ENCODE peak calls at places on chromosomes 13 and 19, in seven cellular contexts. One of them, this sample, is unnamed.

GRCh38 chr13:76289558-76289957 is 596.6 kb downstream of the KCTD12 start:
- DNase-seq in uterus: no peak
- DNase-seq in ovary: no peak
- DNase-seq in suprapubic skin: no peak
- DNase-seq in stomach: no peak
- DNase-seq in transverse colon: no peak
- DNase-seq in H1: no peak
- DNase-seq in this sample: no peak

GRCh38 chr13:90594694-90595093 is 752.8 kb upstream of the MIR17HG start:
- DNase-seq in uterus: no peak
- DNase-seq in ovary: no peak
- DNase-seq in suprapubic skin: no peak
- DNase-seq in stomach: no peak
- DNase-seq in transverse colon: no peak
- DNase-seq in H1: no peak
- DNase-seq in this sample: no peak

GRCh38 chr13:61142506-61142905 is 273.1 kb downstream of the PCDH20 start:
- DNase-seq in uterus: no peak
- DNase-seq in ovary: no peak
- DNase-seq in suprapubic skin: no peak
- DNase-seq in stomach: no peak
- DNase-seq in transverse colon: no peak
- DNase-seq in H1: no peak
- DNase-seq in this sample: no peak

GRCh38 chr19:44874317-44874716 is 16.7 kb upstream of the TOMM40 start:
- DNase-seq in uterus: no peak
- DNase-seq in ovary: no peak
- DNase-seq in suprapubic skin: no peak
- DNase-seq in stomach: no peak
- DNase-seq in transverse colon: no peak
- DNase-seq in H1: no peak
- DNase-seq in this sample: no peak

GRCh38 chr13:103130681-103131210 is 64.5 kb upstream of the SLC10A2 start:
- DNase-seq in uterus: no peak
- DNase-seq in ovary: no peak
- DNase-seq in suprapubic skin: no peak
- DNase-seq in stomach: no peak
- DNase-seq in transverse colon: no peak
- DNase-seq in H1: no peak
- DNase-seq in this sample: no peak

GRCh38 chr13:110308377-110309158 is 1.5 kb downstream of the COL4A2 start:
- DNase-seq in uterus: peak
- DNase-seq in ovary: peak
- DNase-seq in suprapubic skin: peak
- DNase-seq in stomach: no peak
- DNase-seq in transverse colon: no peak
- DNase-seq in H1: no peak
- DNase-seq in this sample: no peak

GRCh38 chr13:20718958-20719566 is 15.6 kb downstream of the IL17D start:
- DNase-seq in uterus: no peak
- DNase-seq in ovary: no peak
- DNase-seq in suprapubic skin: peak
- DNase-seq in stomach: no peak
- DNase-seq in transverse colon: no peak
- DNase-seq in H1: no peak
- DNase-seq in this sample: no peak

GRCh38 chr13:40485611-40486517 is 180.6 kb downstream of the FOXO1 start:
- DNase-seq in uterus: no peak
- DNase-seq in ovary: no peak
- DNase-seq in suprapubic skin: no peak
- DNase-seq in stomach: no peak
- DNase-seq in transverse colon: no peak
- DNase-seq in H1: no peak
- DNase-seq in this sample: no peak

GRCh38 chr13:110746443-110746842 is 32.9 kb downstream of the ING1 start:
- DNase-seq in uterus: no peak
- DNase-seq in ovary: no peak
- DNase-seq in suprapubic skin: no peak
- DNase-seq in stomach: no peak
- DNase-seq in transverse colon: no peak
- DNase-seq in H1: no peak
- DNase-seq in this sample: no peak

GRCh38 chr13:98688373-98688772 is 64.1 kb downstream of the SLC15A1 start:
- DNase-seq in uterus: no peak
- DNase-seq in ovary: no peak
- DNase-seq in suprapubic skin: no peak
- DNase-seq in stomach: no peak
- DNase-seq in transverse colon: no peak
- DNase-seq in H1: no peak
- DNase-seq in this sample: no peak

GRCh38 chr13:95684463-95684862 is 7.5 kb downstream of the DNAJC3 start:
- DNase-seq in uterus: no peak
- DNase-seq in ovary: no peak
- DNase-seq in suprapubic skin: no peak
- DNase-seq in stomach: no peak
- DNase-seq in transverse colon: no peak
- DNase-seq in H1: no peak
- DNase-seq in this sample: no peak

GRCh38 chr19:21483589-21484170 is 21.7 kb upstream of the ZNF429 start:
- DNase-seq in uterus: peak
- DNase-seq in ovary: peak
- DNase-seq in suprapubic skin: no peak
- DNase-seq in stomach: peak
- DNase-seq in transverse colon: peak
- DNase-seq in H1: peak
- DNase-seq in this sample: peak

GRCh38 chr13:59700281-59700680 is 463.4 kb downstream of the DIAPH3 start:
- DNase-seq in uterus: no peak
- DNase-seq in ovary: no peak
- DNase-seq in suprapubic skin: no peak
- DNase-seq in stomach: no peak
- DNase-seq in transverse colon: no peak
- DNase-seq in H1: no peak
- DNase-seq in this sample: no peak

GRCh38 chr13:110233181-110233641 is 73.7 kb downstream of the COL4A1 start:
- DNase-seq in uterus: peak
- DNase-seq in ovary: peak
- DNase-seq in suprapubic skin: peak
- DNase-seq in stomach: no peak
- DNase-seq in transverse colon: no peak
- DNase-seq in H1: no peak
- DNase-seq in this sample: peak

GRCh38 chr13:38348890-38349289 is 761 bp upstream of the UFM1 start:
- DNase-seq in uterus: no peak
- DNase-seq in ovary: no peak
- DNase-seq in suprapubic skin: no peak
- DNase-seq in stomach: no peak
- DNase-seq in transverse colon: peak
- DNase-seq in H1: no peak
- DNase-seq in this sample: peak

GRCh38 chr19:36141039-36141914 is 1.4 kb downstream of the CAPNS1 start:
- DNase-seq in uterus: peak
- DNase-seq in ovary: peak
- DNase-seq in suprapubic skin: peak
- DNase-seq in stomach: peak
- DNase-seq in transverse colon: peak
- DNase-seq in H1: peak
- DNase-seq in this sample: peak

GRCh38 chr19:36139120-36139472 is 770 bp upstream of the CAPNS1 start:
- DNase-seq in uterus: no peak
- DNase-seq in ovary: no peak
- DNase-seq in suprapubic skin: no peak
- DNase-seq in stomach: no peak
- DNase-seq in transverse colon: no peak
- DNase-seq in H1: no peak
- DNase-seq in this sample: no peak

GRCh38 chr19:36140289-36141038 is 598 bp downstream of the CAPNS1 start:
- DNase-seq in uterus: peak
- DNase-seq in ovary: peak
- DNase-seq in suprapubic skin: peak
- DNase-seq in stomach: peak
- DNase-seq in transverse colon: peak
- DNase-seq in H1: no peak
- DNase-seq in this sample: peak

GRCh38 chr19:36139473-36140288 is at the start of gene CAPNS1:
- DNase-seq in uterus: peak
- DNase-seq in ovary: peak
- DNase-seq in suprapubic skin: peak
- DNase-seq in stomach: peak
- DNase-seq in transverse colon: peak
- DNase-seq in H1: peak
- DNase-seq in this sample: peak

DNA sequence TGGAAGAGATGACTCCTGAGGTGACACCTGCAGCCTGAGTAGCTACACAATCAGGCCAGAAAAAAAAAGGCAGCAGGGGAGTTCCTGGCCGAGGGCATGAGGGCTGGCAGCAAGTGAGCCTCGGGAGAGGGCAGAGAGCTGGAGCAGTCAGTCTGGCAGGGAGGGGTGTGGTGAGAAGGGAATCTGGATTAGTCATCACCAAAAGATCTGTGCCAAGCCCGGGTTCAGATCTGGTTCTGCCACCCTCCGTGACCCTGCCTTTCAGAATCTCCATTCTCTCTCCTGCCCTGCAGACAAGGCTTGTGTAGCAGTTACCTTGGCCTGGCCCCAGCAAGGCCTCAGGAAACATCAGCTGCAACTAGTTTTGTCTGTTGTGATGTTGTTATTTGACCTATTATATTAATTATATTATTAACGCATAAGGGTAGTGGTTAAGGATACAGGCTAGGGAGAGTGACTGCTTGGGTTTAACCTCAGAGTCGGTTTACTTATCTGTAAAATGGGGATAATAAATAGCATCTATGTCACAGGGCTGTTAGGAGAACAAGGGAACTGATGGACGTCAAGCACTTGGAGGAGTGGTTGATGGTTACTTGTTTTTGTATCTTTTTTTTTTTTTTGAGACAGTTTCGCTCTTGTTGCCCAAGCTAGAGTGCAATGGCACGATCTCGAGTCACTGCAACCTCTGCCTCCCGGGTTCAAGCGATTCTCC is 2.7 kb upstream of the CAPNS1 start:
- DNase-seq in uterus: no peak
- DNase-seq in ovary: no peak
- DNase-seq in suprapubic skin: no peak
- DNase-seq in stomach: peak
- DNase-seq in transverse colon: peak
- DNase-seq in H1: no peak
- DNase-seq in this sample: peak
- TF ChIP-seq POLR2A in uterus: no peak
- TF ChIP-seq POLR2A in ovary: no peak
- TF ChIP-seq POLR2A in suprapubic skin: no peak
- TF ChIP-seq POLR2A in stomach: no peak
- TF ChIP-seq POLR2A in transverse colon: peak
- TF ChIP-seq POLR2A in H1: no peak
- TF ChIP-seq POLR2A in this sample: no peak

DNA sequence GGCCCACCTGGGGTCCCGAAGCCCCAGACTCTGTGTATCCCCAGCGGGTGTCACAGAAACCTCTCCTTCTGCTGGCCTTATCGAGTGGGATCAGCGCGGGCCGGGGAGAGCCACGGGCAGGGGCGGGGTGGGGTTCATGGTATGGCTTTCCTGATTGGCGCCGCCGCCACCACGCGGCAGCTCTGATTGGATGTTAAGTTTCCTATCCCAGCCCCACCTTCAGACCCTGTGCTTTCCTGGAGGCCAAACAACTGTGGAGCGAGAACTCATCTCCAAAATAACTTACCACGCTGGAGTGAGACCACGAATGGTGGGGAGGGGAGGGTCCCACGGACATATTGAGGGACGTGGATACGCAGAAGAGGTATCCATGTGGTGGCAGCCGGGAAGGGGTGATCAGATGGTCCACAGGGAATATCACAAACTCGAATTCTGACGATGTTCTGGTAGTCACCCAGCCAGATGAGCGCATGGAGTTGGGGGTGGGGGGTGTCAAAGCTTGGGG is 1.0 kb upstream of the ICAM5 start:
- DNase-seq in uterus: no peak
- DNase-seq in ovary: no peak
- DNase-seq in suprapubic skin: no peak
- DNase-seq in stomach: peak
- DNase-seq in transverse colon: peak
- DNase-seq in H1: no peak
- DNase-seq in this sample: no peak
- H3K4me3 ChIP-seq in uterus: no peak
- H3K4me3 ChIP-seq in ovary: no peak
- H3K4me3 ChIP-seq in suprapubic skin: peak
- H3K4me3 ChIP-seq in stomach: peak
- H3K4me3 ChIP-seq in transverse colon: no peak
- H3K4me3 ChIP-seq in H1: peak
- H3K4me3 ChIP-seq in this sample: no peak

GRCh38 chr19:48720613-48721296 is 1.2 kb upstream of the MAMSTR start:
- DNase-seq in uterus: peak
- DNase-seq in ovary: peak
- DNase-seq in suprapubic skin: peak
- DNase-seq in stomach: peak
- DNase-seq in transverse colon: peak
- DNase-seq in H1: peak
- DNase-seq in this sample: peak
- TF ChIP-seq POLR2A in uterus: peak
- TF ChIP-seq POLR2A in ovary: peak
- TF ChIP-seq POLR2A in suprapubic skin: no peak
- TF ChIP-seq POLR2A in stomach: no peak
- TF ChIP-seq POLR2A in transverse colon: no peak
- TF ChIP-seq POLR2A in H1: no peak
- TF ChIP-seq POLR2A in this sample: no peak

GRCh38 chr19:48616491-48617056 is 1.7 kb upstream of the FAM83E start:
- DNase-seq in uterus: no peak
- DNase-seq in ovary: no peak
- DNase-seq in suprapubic skin: no peak
- DNase-seq in stomach: no peak
- DNase-seq in transverse colon: no peak
- DNase-seq in H1: no peak
- DNase-seq in this sample: no peak
- H3K4me3 ChIP-seq in uterus: no peak
- H3K4me3 ChIP-seq in ovary: no peak
- H3K4me3 ChIP-seq in suprapubic skin: peak
- H3K4me3 ChIP-seq in stomach: peak
- H3K4me3 ChIP-seq in transverse colon: no peak
- H3K4me3 ChIP-seq in H1: no peak
- H3K4me3 ChIP-seq in this sample: no peak

GRCh38 chr19:13150919-13151604 is 851 bp downstream of the IER2 start:
- DNase-seq in uterus: peak
- DNase-seq in ovary: peak
- DNase-seq in suprapubic skin: no peak
- DNase-seq in stomach: no peak
- DNase-seq in transverse colon: no peak
- DNase-seq in H1: no peak
- DNase-seq in this sample: peak
- TF ChIP-seq POLR2A in uterus: no peak
- TF ChIP-seq POLR2A in ovary: no peak
- TF ChIP-seq POLR2A in suprapubic skin: no peak
- TF ChIP-seq POLR2A in stomach: no peak
- TF ChIP-seq POLR2A in transverse colon: no peak
- TF ChIP-seq POLR2A in H1: no peak
- TF ChIP-seq POLR2A in this sample: no peak